ENCODE peak calls at places on chromosomes 16 and 17, in seven cellular contexts. F is PC-9, E is NCI-H1417 treated with DMSO at 0.1 percent for 48 hours, K is hippocampal formation, A is fibroblast of lung, I is AG04449, D is aorta. N is an unnamed sample.

GRCh38 chr17:16048797-16049449 is 49.3 kb downstream of the TTC19 start:
- DNase-seq in F (no peak), E (no peak), K (no peak), A (no peak), I (no peak), D (no peak), N (no peak)

GRCh38 chr17:31499771-31500554 is 108.5 kb downstream of the RAB11FIP4 start:
- DNase-seq in F (peak; percentile 88), E (no peak), K (peak; percentile 72), A (peak; percentile 34), I (no peak), D (peak; percentile 85), N (peak; percentile 1)

GRCh38 chr16:8088820-8089338 is 501.4 kb downstream of the TMEM114 start:
- DNase-seq in F (no peak), E (no peak), K (no peak), A (no peak), I (no peak), D (no peak), N (no peak)

GRCh38 chr16:67248401-67249177 is at the start of gene SLC9A5:
- DNase-seq in F (no peak), E (no peak), K (no peak), A (no peak), I (no peak), D (peak; percentile 81), N (no peak)

GRCh38 chr17:60039096-60039495 is 39.6 kb downstream of the HEATR6 start:
- DNase-seq in F (no peak), E (no peak), K (no peak), A (no peak), I (no peak), D (no peak), N (no peak)

GRCh38 chr16:28494141-28494851 is at the start of gene APOBR:
- DNase-seq in F (no peak), E (no peak), K (peak; percentile 20), A (no peak), I (no peak), D (no peak), N (no peak)

GRCh38 chr17:50107790-50108414 is 12.8 kb downstream of the PDK2 start:
- DNase-seq in F (peak; percentile 71), E (no peak), K (no peak), A (peak; percentile 47), I (peak; percentile 14), D (no peak), N (no peak)

GRCh38 chr16:10579965-10580918 is at the start of gene EMP2:
- DNase-seq in F (peak; percentile 56), E (no peak), K (peak; percentile 10), A (peak; percentile 61), I (no peak), D (peak; percentile 96), N (no peak)

GRCh38 chr17:80625627-80626026 is 81.0 kb downstream of the RPTOR start:
- DNase-seq in F (peak; percentile 43), E (no peak), K (no peak), A (no peak), I (no peak), D (no peak), N (no peak)

GRCh38 chr16:2791174-2791573 is 3.8 kb upstream of the PRSS33 start:
- DNase-seq in F (no peak), E (no peak), K (no peak), A (no peak), I (no peak), D (peak; percentile 28), N (no peak)

GRCh38 chr16:80743273-80743672 is 61.1 kb downstream of the CDYL2 start:
- DNase-seq in F (no peak), E (no peak), K (no peak), A (no peak), I (no peak), D (no peak), N (no peak)

GRCh38 chr16:56337131-56337857 is 88.1 kb downstream of the AMFR start:
- DNase-seq in F (no peak), E (no peak), K (no peak), A (no peak), I (no peak), D (peak; percentile 64), N (no peak)

GRCh38 chr16:22324787-22325597 is 27.8 kb downstream of the POLR3E start:
- DNase-seq in F (no peak), E (no peak), K (no peak), A (no peak), I (no peak), D (no peak), N (no peak)

GRCh38 chr17:34826332-34826731 is 134.9 kb downstream of the CCT6B start:
- DNase-seq in F (peak; percentile 73), E (no peak), K (no peak), A (no peak), I (no peak), D (no peak), N (no peak)

GRCh38 chr16:14538604-14539003 is 91.5 kb downstream of the PARN start:
- DNase-seq in F (no peak), E (no peak), K (no peak), A (no peak), I (no peak), D (no peak), N (no peak)

GRCh38 chr17:37558299-37558698 is 50.9 kb downstream of the SYNRG start:
- DNase-seq in F (no peak), E (no peak), K (no peak), A (no peak), I (no peak), D (no peak), N (no peak)

GRCh38 chr16:3607161-3607560 is 4.2 kb downstream of the SLX4 start:
- DNase-seq in F (no peak), E (no peak), K (no peak), A (no peak), I (no peak), D (no peak), N (no peak)

GRCh38 chr16:71648162-71648561 is 22.2 kb downstream of the MARVELD3 start:
- DNase-seq in F (no peak), E (no peak), K (no peak), A (no peak), I (no peak), D (no peak), N (no peak)

GRCh38 chr17:18187816-18188761 is 4.5 kb downstream of the ALKBH5 start:
- DNase-seq in F (no peak), E (no peak), K (no peak), A (peak; percentile 12), I (no peak), D (peak; percentile 82), N (no peak)

GRCh38 chr17:83007504-83008475 is 71.6 kb upstream of the METRNL start:
- DNase-seq in F (no peak), E (peak; percentile 11), K (no peak), A (no peak), I (no peak), D (no peak), N (no peak)

GRCh38 chr16:65070831-65071230 is 51.0 kb downstream of the CDH11 start:
- DNase-seq in F (no peak), E (no peak), K (peak; percentile 90), A (peak; percentile 98), I (peak; percentile 89), D (peak; percentile 81), N (peak; percentile 84)

GRCh38 chr17:56786989-56787482 is 46.7 kb downstream of the C17orf67 start:
- DNase-seq in F (peak; percentile 98), E (no peak), K (no peak), A (peak; percentile 93), I (peak; percentile 64), D (no peak), N (peak; percentile 94)

GRCh38 chr17:5516060-5516792 is 29.9 kb downstream of the MIS12 start:
- DNase-seq in F (peak; percentile 88), E (no peak), K (no peak), A (peak; percentile 94), I (peak; percentile 97), D (no peak), N (peak; percentile 98)

GRCh38 chr16:50368410-50369132 is at the start of gene BRD7:
- DNase-seq in F (peak; percentile 26), E (no peak), K (peak; percentile 56), A (peak; percentile 49), I (no peak), D (peak; percentile 85), N (no peak)

GRCh38 chr17:30788918-30789317 is 35.6 kb downstream of the CRLF3 start:
- DNase-seq in F (no peak), E (no peak), K (no peak), A (no peak), I (peak; percentile 29), D (no peak), N (peak; percentile 26)

GRCh38 chr17:82913304-82914043 is 73.7 kb upstream of the ZNF750 start:
- DNase-seq in F (no peak), E (no peak), K (no peak), A (no peak), I (no peak), D (no peak), N (no peak)

GRCh38 chr16:67552476-67552875 is 9.8 kb upstream of the CTCF start:
- DNase-seq in F (no peak), E (no peak), K (no peak), A (no peak), I (no peak), D (no peak), N (no peak)

GRCh38 chr17:49987290-49987585 is 7.8 kb downstream of the DLX3 start:
- DNase-seq in F (no peak), E (no peak), K (no peak), A (no peak), I (no peak), D (peak; percentile 28), N (no peak)

N was measured in BJ.